ENCODE peak calls at places on chromosomes 4 and X, in six cellular contexts. R, B, O, W, V and P are unnamed samples.

GRCh38 chr4:22356996-22357596 is 158.8 kb downstream of the ADGRA3 start:
- DNase-seq in O (peak), W (no peak), R (no peak), B (no peak), V (no peak), P (peak)

GRCh38 chr4:57443308-57444243 is 333.4 kb upstream of the IGFBP7 start:
- DNase-seq in R (no peak), W (no peak), B (no peak), O (no peak), V (no peak), P (no peak)

GRCh38 chr4:53788011-53788410 is 196.7 kb upstream of the LNX1 start:
- DNase-seq in R (no peak), B (no peak), O (no peak), W (no peak), V (no peak), P (no peak)

GRCh38 chrX:82335772-82336171 is 1133.9 kb downstream of the SH3BGRL start:
- DNase-seq in W (no peak), V (no peak), O (no peak), R (no peak), B (no peak), P (peak)

GRCh38 chrX:47502591-47503222 is 19.7 kb upstream of the ZNF41 start:
- DNase-seq in R (no peak), V (no peak), O (no peak), B (no peak), W (no peak), P (no peak)

GRCh38 chr4:52841707-52842456 is 20.2 kb upstream of the RASL11B start:
- DNase-seq in B (no peak), O (peak), R (no peak), W (no peak), V (no peak), P (no peak)

GRCh38 chrX:26918633-26919032 is 544.5 kb downstream of the PPP4R3C start:
- DNase-seq in W (no peak), R (no peak), V (no peak), O (peak), B (no peak), P (peak)

GRCh38 chrX:150363561-150364346 is 637 bp downstream of the MAMLD1 start:
- DNase-seq in V (peak), O (peak), B (no peak), R (no peak), W (peak), P (no peak)